ENCODE peak calls at places on chromosomes 11 and 22, in six cellular contexts. O is HCT116, Q is SK-N-SH, K is GM23248, F is neural progenitor cell, S is PC-3. I is an unnamed sample.
A peak's percentile ranks its signal among the peaks of the same experiment; 100 is the strongest.

GRCh38 chr11:62543680-62544444 is 2.7 kb downstream of the AHNAK start:
- DNase-seq in Q (no peak), S (peak; percentile 29), K (peak; percentile 57), F (no peak), O (no peak), I (no peak)

GRCh38 chr11:100827934-100828661 is 141.0 kb downstream of the ARHGAP42 start:
- DNase-seq in S (peak; percentile 97), Q (no peak), F (peak; percentile 54), O (peak; percentile 48), K (peak; percentile 14), I (peak; percentile 40)

GRCh38 chr22:45785458-45785857 is 113.8 kb downstream of the ATXN10 start:
- DNase-seq in S (peak; percentile 89), K (peak; percentile 54), O (no peak), F (no peak), Q (no peak), I (peak; percentile 40)

GRCh38 chr11:11987503-11988022 is 20.9 kb downstream of the DKK3 start:
- DNase-seq in O (no peak), K (peak; percentile 74), Q (no peak), S (peak; percentile 58), F (no peak), I (no peak)

GRCh38 chr11:59556883-59557205 is 45.5 kb downstream of the OR4D9 start:
- DNase-seq in F (peak; percentile 59), O (no peak), Q (peak; percentile 20), S (peak; percentile 23), K (peak; percentile 82), I (no peak)

GRCh38 chr11:27429740-27430451 is 42.7 kb downstream of the LGR4 start:
- DNase-seq in O (no peak), S (no peak), F (no peak), Q (peak; percentile 19), K (peak; percentile 38), I (no peak)

GRCh38 chr11:61639816-61640443 is 40.3 kb upstream of the DAGLA start:
- DNase-seq in S (peak; percentile 72), Q (no peak), O (no peak), K (peak; percentile 26), F (no peak), I (no peak)

GRCh38 chr11:69994810-69995209 is 83.3 kb upstream of the ANO1 start:
- DNase-seq in K (no peak), O (no peak), F (no peak), Q (no peak), S (no peak), I (no peak)

GRCh38 chr22:40426671-40427070 is 56.3 kb downstream of the SGSM3 start:
- DNase-seq in O (no peak), K (peak; percentile 43), F (no peak), Q (no peak), S (no peak), I (no peak)

GRCh38 chr11:71209656-71210055 is 42.7 kb downstream of the SHANK2 start:
- DNase-seq in Q (no peak), K (no peak), S (no peak), F (no peak), O (no peak), I (no peak)

GRCh38 chr11:126339866-126340434 is 15.5 kb upstream of the ST3GAL4 start:
- DNase-seq in Q (no peak), S (peak; percentile 89), F (peak; percentile 35), K (peak; percentile 32), O (no peak), I (no peak)

GRCh38 chr11:33802414-33802950 is 28.2 kb upstream of the FBXO3 start:
- DNase-seq in K (peak; percentile 93), S (peak; percentile 91), Q (peak; percentile 72), F (peak; percentile 93), O (peak; percentile 85), I (peak; percentile 46)

GRCh38 chr11:117794144-117794543 is 2.9 kb downstream of the DSCAML1 start:
- DNase-seq in O (no peak), S (no peak), F (no peak), K (no peak), Q (no peak), I (no peak)

GRCh38 chr11:57144531-57145320 is 37.0 kb upstream of the LRRC55 start:
- DNase-seq in K (no peak), F (no peak), O (no peak), S (no peak), Q (peak; percentile 67), I (no peak)

GRCh38 chr11:133598879-133599278 is 66.6 kb upstream of the OPCML start:
- DNase-seq in O (no peak), S (no peak), Q (no peak), K (no peak), F (peak; percentile 8), I (no peak)

GRCh38 chr22:45319319-45319675 is 9.6 kb downstream of the FAM118A start:
- DNase-seq in F (peak; percentile 74), Q (peak; percentile 60), O (no peak), S (no peak), K (peak; percentile 51), I (no peak)

GRCh38 chr11:103998826-103999390 is 37.5 kb upstream of the DDI1 start:
- DNase-seq in S (no peak), F (no peak), K (no peak), Q (no peak), O (no peak), I (no peak)

GRCh38 chr11:72122607-72123006 is 10.1 kb upstream of the ANAPC15 start:
- DNase-seq in O (no peak), F (no peak), S (no peak), K (no peak), Q (no peak), I (no peak)

GRCh38 chr11:65593518-65594414 is 1.8 kb downstream of the KCNK7 start:
- DNase-seq in F (peak; percentile 73), Q (peak; percentile 84), K (no peak), S (peak; percentile 39), O (no peak), I (peak; percentile 13)

GRCh38 chr11:63553759-63554158 is 9.4 kb downstream of the PLAAT2 start:
- DNase-seq in O (no peak), K (no peak), Q (no peak), S (peak; percentile 22), F (no peak), I (peak; percentile 12)

GRCh38 chr11:93330446-93330984 is at the start of gene DEUP1:
- DNase-seq in Q (peak; percentile 80), F (peak; percentile 83), O (no peak), K (peak; percentile 4), S (peak; percentile 22), I (peak; percentile 11)

GRCh38 chr11:65540290-65541092 is 15.6 kb downstream of the SCYL1 start:
- DNase-seq in O (peak; percentile 64), K (peak; percentile 97), S (peak; percentile 91), F (peak; percentile 95), Q (peak; percentile 99), I (peak; percentile 90)

GRCh38 chr22:17633217-17633997 is 4.9 kb upstream of the ATP6V1E1 start:
- DNase-seq in S (peak; percentile 95), Q (no peak), O (peak; percentile 87), K (peak; percentile 67), F (no peak), I (no peak)

GRCh38 chr11:90757851-90758494 is 535.1 kb upstream of the CHORDC1 start:
- DNase-seq in F (no peak), S (peak; percentile 82), O (no peak), K (no peak), Q (no peak), I (no peak)

GRCh38 chr11:27472398-27473016 is at the start of gene LGR4:
- DNase-seq in Q (peak; percentile 90), K (peak; percentile 96), S (peak; percentile 95), O (peak; percentile 83), F (peak; percentile 99), I (peak; percentile 82)

GRCh38 chr22:20140521-20140964 is 8.9 kb downstream of the ZDHHC8 start:
- DNase-seq in O (no peak), S (no peak), Q (no peak), F (no peak), K (no peak), I (no peak)

GRCh38 chr11:75468534-75469340 is 35.7 kb upstream of the KLHL35 start:
- DNase-seq in Q (peak; percentile 64), K (peak; percentile 41), F (no peak), O (no peak), S (no peak), I (no peak)

DNA sequence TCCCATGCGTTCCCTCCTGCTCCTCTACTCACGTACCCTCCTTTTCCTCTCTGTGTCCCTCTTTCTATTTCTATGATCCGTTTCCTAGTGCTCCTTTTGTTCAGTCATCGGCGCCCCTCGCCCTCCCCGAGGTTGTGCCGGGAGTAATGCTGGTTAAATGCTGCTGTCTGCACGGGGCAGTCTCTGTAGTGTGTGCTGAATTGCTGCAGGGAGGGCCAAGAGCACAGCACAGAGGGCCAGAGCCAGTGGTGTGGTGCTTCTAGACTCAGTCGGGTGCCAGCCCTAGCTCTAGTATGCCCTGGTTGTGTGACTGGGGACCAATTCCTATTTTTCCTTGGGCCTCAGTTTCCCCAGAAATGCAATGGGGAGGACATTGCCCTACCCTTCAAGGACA is 98.3 kb downstream of the PKNOX2 start:
- DNase-seq in F (peak; percentile 63), O (no peak), Q (no peak), K (peak; percentile 71), S (no peak), I (no peak)
- TF ChIP-seq EZH2phosphoT487 in F (no peak), O (no peak), Q (no peak), K (no peak), S (no peak), I (no peak)

GRCh38 chr11:1909524-1909923 is 10.0 kb upstream of the TNNT3 start:
- DNase-seq in Q (no peak), K (no peak), S (no peak), O (no peak), F (no peak), I (no peak)

GRCh38 chr11:1907955-1908354 is 11.5 kb upstream of the TNNT3 start:
- DNase-seq in F (no peak), Q (no peak), O (no peak), K (no peak), S (no peak), I (no peak)

GRCh38 chr11:1908579-1908978 is 10.9 kb upstream of the TNNT3 start:
- DNase-seq in O (no peak), Q (no peak), F (no peak), K (no peak), S (no peak), I (no peak)

GRCh38 chr11:1906623-1907423 is 12.7 kb upstream of the TNNT3 start:
- DNase-seq in K (no peak), F (no peak), Q (no peak), S (no peak), O (no peak), I (no peak)

GRCh38 chr11:1906146-1906545 is 13.4 kb upstream of the TNNT3 start:
- DNase-seq in O (no peak), Q (no peak), S (no peak), F (no peak), K (no peak), I (no peak)
- H3K9ac ChIP-seq in O (no peak overlapping the region), Q (no peak overlapping the region), S (no peak overlapping the region), F (no peak overlapping the region), K (no peak overlapping the region), I (no peak overlapping the region)

DNA sequence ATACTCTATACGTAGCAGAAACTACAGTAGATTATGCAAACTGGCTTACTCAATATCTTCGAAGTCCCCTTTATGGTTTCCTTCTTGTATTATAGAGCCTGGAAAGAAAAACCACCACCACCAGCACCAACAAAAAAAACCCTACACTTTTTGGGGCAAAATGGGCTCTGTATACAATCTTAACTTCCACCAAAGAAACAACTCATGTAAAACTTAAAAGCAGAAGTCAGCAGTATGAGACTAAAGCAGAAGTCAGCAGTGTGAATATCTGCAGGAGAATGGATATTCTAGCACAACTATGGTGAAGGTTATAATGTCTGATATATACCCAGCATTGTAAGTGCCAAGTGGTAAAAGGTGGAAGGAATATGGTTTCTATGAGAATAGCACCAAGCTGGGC is 252.2 kb downstream of the SBF2 start:
- DNase-seq in K (no peak), O (no peak), F (no peak), Q (no peak), S (no peak), I (no peak)
- TF ChIP-seq EZH2phosphoT487 in K (no peak), O (no peak), F (no peak), Q (no peak), S (no peak), I (no peak)

GRCh38 chr11:46491661-46492331 is 100.2 kb upstream of the CHRM4 start:
- DNase-seq in Q (no peak), K (peak; percentile 29), F (no peak), S (no peak), O (no peak), I (no peak)
- H3K9ac ChIP-seq in Q (no peak overlapping the region), K (no peak overlapping the region), F (no peak overlapping the region), S (no peak overlapping the region), O (no peak overlapping the region), I (no peak overlapping the region)